ENCODE peak calls at places on chromosomes 7 and 10, in six cellular contexts. C is mesenchymal stem cell, I is upper lobe of right lung, M is osteoblast, E is right cardiac atrium, S is tibial nerve. W is an unnamed sample.

GRCh38 chr10:2938869-2939268 is 128.5 kb upstream of the PFKP start:
- DNase-seq in I (no peak), C (peak; percentile 6), S (no peak), E (no peak), M (peak; percentile 78), W (peak; percentile 11)

GRCh38 chr10:28587970-28588290 is 55.0 kb downstream of the WAC start:
- DNase-seq in C (peak; percentile 63), I (no peak), S (no peak), M (peak; percentile 11), E (no peak), W (peak; percentile 77)

GRCh38 chr7:99562114-99562784 is 3.8 kb downstream of the ZNF655 start:
- DNase-seq in C (no peak), E (no peak), M (no peak), S (no peak), I (no peak), W (no peak)

GRCh38 chr10:56805022-56805421 is 444.0 kb upstream of the ZWINT start:
- DNase-seq in C (no peak), I (no peak), M (no peak), S (no peak), E (no peak), W (no peak)

GRCh38 chr7:105388373-105389089 is at the start of gene SRPK2:
- DNase-seq in E (peak; percentile 92), S (peak; percentile 38), C (peak; percentile 72), I (peak; percentile 92), M (peak; percentile 99), W (peak; percentile 70)

GRCh38 chr10:120486671-120487205 is 29.7 kb downstream of the PLPP4 start:
- DNase-seq in S (no peak), E (no peak), C (no peak), M (no peak), I (no peak), W (no peak)

GRCh38 chr10:95785317-95785716 is 29.4 kb downstream of the ENTPD1 start:
- DNase-seq in S (no peak), I (no peak), C (no peak), E (no peak), M (no peak), W (no peak)

GRCh38 chr7:134804351-134804750 is 24.9 kb downstream of the CALD1 start:
- DNase-seq in S (no peak), I (no peak), M (peak; percentile 21), C (no peak), E (no peak), W (peak; percentile 73)

GRCh38 chr10:54372164-54372563 is 428.9 kb downstream of the PCDH15 start:
- DNase-seq in I (no peak), S (no peak), E (no peak), M (no peak), C (no peak), W (no peak)

GRCh38 chr10:70132098-70133029 is at the start of gene AIFM2:
- DNase-seq in C (peak; percentile 80), I (peak; percentile 93), E (peak; percentile 90), M (peak; percentile 98), S (peak; percentile 56), W (peak; percentile 67)

GRCh38 chr7:150801242-150801945 is 825 bp downstream of the TMEM176A start:
- DNase-seq in S (no peak), E (no peak), C (no peak), I (no peak), M (no peak), W (no peak)

GRCh38 chr7:80532153-80532552 is 20.3 kb upstream of the GNAT3 start:
- DNase-seq in M (no peak), S (no peak), I (no peak), C (no peak), E (no peak), W (no peak)

GRCh38 chr7:1368682-1369571 is 90.3 kb downstream of the MICALL2 start:
- DNase-seq in E (peak; percentile 54), M (no peak), C (no peak), I (no peak), S (no peak), W (no peak)

GRCh38 chr10:22386396-22386928 is 41.2 kb downstream of the SPAG6 start:
- DNase-seq in M (no peak), I (no peak), E (no peak), C (peak; percentile 1), S (no peak), W (no peak)

GRCh38 chr7:105204953-105205352 is 183.8 kb downstream of the SRPK2 start:
- DNase-seq in M (no peak), I (no peak), E (no peak), C (no peak), S (no peak), W (no peak)

GRCh38 chr7:100888988-100889760 is at the start of gene UFSP1:
- DNase-seq in E (peak; percentile 77), M (peak; percentile 90), C (no peak), I (no peak), S (no peak), W (no peak)

GRCh38 chr7:105808209-105808608 is 68.2 kb downstream of the ATXN7L1 start:
- DNase-seq in C (no peak), E (no peak), I (no peak), M (no peak), S (no peak), W (no peak)

GRCh38 chr7:46940178-46940577 is 641.7 kb downstream of the TNS3 start:
- DNase-seq in E (no peak), M (no peak), I (no peak), C (no peak), S (no peak), W (no peak)

GRCh38 chr10:94462130-94462529 is 59.8 kb downstream of the TBC1D12 start:
- DNase-seq in S (no peak), E (no peak), M (no peak), C (no peak), I (no peak), W (no peak)

GRCh38 chr10:58568428-58568935 is 55.8 kb downstream of the BICC1 start:
- DNase-seq in M (no peak), S (no peak), C (no peak), E (no peak), I (no peak), W (peak; percentile 80)

GRCh38 chr7:517848-518629 is 1.6 kb downstream of the PDGFA start:
- DNase-seq in M (peak; percentile 97), C (peak; percentile 77), I (peak; percentile 82), E (peak; percentile 90), S (peak; percentile 45), W (peak; percentile 76)

GRCh38 chr10:102731222-102731800 is 12.4 kb upstream of the WBP1L start:
- DNase-seq in C (no peak), S (no peak), E (no peak), I (no peak), M (no peak), W (no peak)

GRCh38 chr10:13158401-13158800 is 3.0 kb upstream of the MCM10 start:
- DNase-seq in M (no peak), I (no peak), C (no peak), E (no peak), S (no peak), W (no peak)
- H3K4me3 ChIP-seq in M (peak overlapping the region; percentile 68), I (no peak overlapping the region), C (no peak overlapping the region), E (peak overlapping the region; percentile 33), S (no peak overlapping the region), W (peak overlapping the region; percentile 27)

GRCh38 chr7:20229652-20230500 is 12.7 kb upstream of the MACC1 start:
- DNase-seq in M (no peak), C (peak; percentile 96), E (no peak), I (no peak), S (no peak), W (peak; percentile 94)
- H3K27ac ChIP-seq in M (peak overlapping the region; percentile 65), C (no peak overlapping the region), E (no peak overlapping the region), I (no peak overlapping the region), S (no peak overlapping the region), W (peak overlapping the region; percentile 71)

GRCh38 chr10:128211953-128212727 is 85.9 kb upstream of the MKI67 start:
- DNase-seq in M (peak; percentile 99), S (peak; percentile 59), I (peak; percentile 94), E (peak; percentile 92), C (peak; percentile 67), W (peak; percentile 43)
- H3K4me3 ChIP-seq in M (no peak overlapping the region), S (no peak overlapping the region), I (peak overlapping the region; percentile 21), E (no peak overlapping the region), C (no peak overlapping the region), W (no peak overlapping the region)

GRCh38 chr7:37557810-37558209 is 109.1 kb upstream of the ELMO1 start:
- DNase-seq in C (no peak), I (no peak), M (no peak), S (no peak), E (no peak), W (no peak)

DNA sequence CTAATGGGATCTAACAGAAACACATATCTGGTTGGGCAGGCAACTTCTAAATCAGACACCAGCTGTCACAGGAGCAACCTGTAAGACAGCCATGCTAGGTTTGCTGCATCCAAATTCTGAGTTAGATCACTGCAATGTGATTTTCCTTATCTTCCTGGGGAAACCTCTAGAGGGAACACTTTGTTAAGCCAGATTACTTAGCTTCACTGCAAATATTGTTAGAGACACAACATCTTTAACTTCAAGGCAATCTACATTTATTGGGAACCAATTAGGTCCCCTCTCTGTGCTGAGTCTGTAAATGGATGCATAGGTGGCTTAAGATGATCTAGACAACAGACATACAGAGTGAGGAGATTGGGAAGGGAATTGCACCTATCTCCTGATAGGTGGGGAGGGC is 109.7 kb upstream of the ELMO1 start:
- DNase-seq in M (no peak), C (no peak), I (no peak), S (no peak), E (no peak), W (no peak)
- H3K27ac ChIP-seq in M (no peak overlapping the region), C (no peak overlapping the region), I (no peak overlapping the region), S (no peak overlapping the region), E (no peak overlapping the region), W (no peak overlapping the region)

GRCh38 chr10:62803993-62804383 is 532 bp upstream of the ADO start:
- DNase-seq in S (no peak), E (no peak), C (peak; percentile 77), I (no peak), M (no peak), W (peak; percentile 10)

GRCh38 chr10:62805139-62806092 is 896 bp downstream of the ADO start:
- DNase-seq in I (peak; percentile 75), M (peak; percentile 94), S (no peak), C (peak; percentile 72), E (peak; percentile 82), W (peak; percentile 62)

GRCh38 chr10:62804384-62805138 is at the start of gene ADO:
- DNase-seq in I (peak; percentile 93), M (peak; percentile 97), C (peak; percentile 90), E (peak; percentile 93), S (peak; percentile 59), W (peak; percentile 91)

GRCh38 chr10:62810131-62810530 is 5.6 kb downstream of the ADO start:
- DNase-seq in I (no peak), E (no peak), S (no peak), M (no peak), C (no peak), W (no peak)

DNA sequence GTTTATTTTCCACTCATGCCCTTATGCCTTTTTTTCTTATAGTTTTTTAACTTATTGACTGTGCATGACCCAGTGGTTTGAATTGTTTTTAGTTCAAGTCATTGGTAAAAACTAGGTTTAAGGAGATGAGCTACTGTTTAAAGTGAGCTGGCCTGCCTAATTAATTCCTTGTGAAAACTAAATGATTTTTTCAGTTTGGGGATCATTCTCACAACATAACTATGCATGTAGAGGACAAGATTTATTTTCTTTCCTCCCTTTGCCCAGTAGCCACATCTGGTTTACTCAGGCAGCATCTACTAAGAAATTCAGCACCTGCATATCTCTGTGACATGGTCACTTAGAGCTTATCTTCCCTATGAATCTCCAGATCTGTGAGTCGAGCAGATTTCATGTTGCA is 1.7 kb downstream of the ADO start:
- DNase-seq in C (no peak), M (peak; percentile 87), I (no peak), S (no peak), E (no peak), W (no peak)
- H3K4me3 ChIP-seq in C (no peak overlapping the region), M (peak overlapping the region; percentile 87), I (peak overlapping the region; percentile 87), S (peak overlapping the region; percentile 57), E (peak overlapping the region; percentile 88), W (peak overlapping the region; percentile 77)